ENCODE peak calls at places on chromosomes 4 and X, in eight cellular contexts. One of them, this sample, is unnamed.

GRCh38 chrX:72105436-72105835 is 26.3 kb downstream of the RTL5 start:
- DNase-seq in astrocyte: no peak
- DNase-seq in mesendoderm: no peak
- DNase-seq in tibial artery: no peak
- DNase-seq in suprapubic skin: no peak
- DNase-seq in hepatocyte: no peak
- DNase-seq in small intestine: no peak
- DNase-seq in body of pancreas: no peak
- DNase-seq in this sample: no peak

GRCh38 chr4:10346023-10346422 is 111.2 kb downstream of the ZNF518B start:
- DNase-seq in tibial artery: no peak
- DNase-seq in small intestine: no peak
- DNase-seq in suprapubic skin: no peak
- DNase-seq in body of pancreas: no peak
- DNase-seq in mesendoderm: peak; percentile 46
- DNase-seq in astrocyte: no peak
- DNase-seq in hepatocyte: no peak
- DNase-seq in this sample: no peak

GRCh38 chr4:155966171-155966570 is 12.5 kb upstream of the CTSO start:
- DNase-seq in body of pancreas: no peak
- DNase-seq in hepatocyte: no peak
- DNase-seq in astrocyte: no peak
- DNase-seq in small intestine: no peak
- DNase-seq in tibial artery: no peak
- DNase-seq in suprapubic skin: no peak
- DNase-seq in mesendoderm: no peak
- DNase-seq in this sample: no peak

GRCh38 chr4:185343726-185344581 is 51.8 kb downstream of the LRP2BP start:
- DNase-seq in suprapubic skin: no peak
- DNase-seq in astrocyte: peak; percentile 60
- DNase-seq in body of pancreas: no peak
- DNase-seq in hepatocyte: peak; percentile 10
- DNase-seq in mesendoderm: no peak
- DNase-seq in tibial artery: peak; percentile 21
- DNase-seq in small intestine: no peak
- DNase-seq in this sample: no peak

GRCh38 chrX:100926453-100926852 is 2.3 kb downstream of the XKRX start:
- DNase-seq in tibial artery: no peak
- DNase-seq in hepatocyte: no peak
- DNase-seq in mesendoderm: no peak
- DNase-seq in suprapubic skin: no peak
- DNase-seq in small intestine: no peak
- DNase-seq in astrocyte: no peak
- DNase-seq in body of pancreas: no peak
- DNase-seq in this sample: no peak

GRCh38 chrX:143768976-143769375 is 48.4 kb upstream of the SPANXN2 start:
- DNase-seq in body of pancreas: no peak
- DNase-seq in mesendoderm: no peak
- DNase-seq in tibial artery: no peak
- DNase-seq in astrocyte: no peak
- DNase-seq in suprapubic skin: no peak
- DNase-seq in hepatocyte: no peak
- DNase-seq in small intestine: no peak
- DNase-seq in this sample: no peak

GRCh38 chrX:41480508-41481260 is 33.5 kb downstream of the NYX start:
- DNase-seq in hepatocyte: no peak
- DNase-seq in small intestine: peak; percentile 61
- DNase-seq in suprapubic skin: no peak
- DNase-seq in astrocyte: no peak
- DNase-seq in mesendoderm: no peak
- DNase-seq in tibial artery: no peak
- DNase-seq in body of pancreas: no peak
- DNase-seq in this sample: no peak

GRCh38 chr4:10181745-10182445 is 65.3 kb upstream of the WDR1 start:
- DNase-seq in hepatocyte: no peak
- DNase-seq in tibial artery: no peak
- DNase-seq in astrocyte: no peak
- DNase-seq in suprapubic skin: no peak
- DNase-seq in mesendoderm: no peak
- DNase-seq in small intestine: no peak
- DNase-seq in body of pancreas: no peak
- DNase-seq in this sample: no peak

GRCh38 chr4:145954924-145955339 is 16.3 kb upstream of the ZNF827 start:
- DNase-seq in tibial artery: no peak
- DNase-seq in small intestine: peak; percentile 90
- DNase-seq in suprapubic skin: no peak
- DNase-seq in astrocyte: peak; percentile 98
- DNase-seq in mesendoderm: no peak
- DNase-seq in hepatocyte: peak; percentile 47
- DNase-seq in body of pancreas: peak; percentile 68
- DNase-seq in this sample: peak; percentile 48

GRCh38 chr4:141815646-141816045 is 179.3 kb downstream of the IL15 start:
- DNase-seq in body of pancreas: no peak
- DNase-seq in mesendoderm: no peak
- DNase-seq in tibial artery: no peak
- DNase-seq in small intestine: no peak
- DNase-seq in suprapubic skin: no peak
- DNase-seq in astrocyte: no peak
- DNase-seq in hepatocyte: no peak
- DNase-seq in this sample: no peak

GRCh38 chr4:37389369-37389765 is 144.8 kb downstream of the NWD2 start:
- DNase-seq in body of pancreas: no peak
- DNase-seq in mesendoderm: peak; percentile 46
- DNase-seq in suprapubic skin: no peak
- DNase-seq in hepatocyte: no peak
- DNase-seq in astrocyte: no peak
- DNase-seq in tibial artery: no peak
- DNase-seq in small intestine: no peak
- DNase-seq in this sample: no peak

GRCh38 chr4:87543835-87544461 is 14.8 kb upstream of the SPARCL1 start:
- DNase-seq in astrocyte: peak; percentile 33
- DNase-seq in body of pancreas: no peak
- DNase-seq in hepatocyte: peak; percentile 61
- DNase-seq in small intestine: peak; percentile 11
- DNase-seq in suprapubic skin: no peak
- DNase-seq in tibial artery: peak; percentile 35
- DNase-seq in mesendoderm: peak; percentile 70
- DNase-seq in this sample: peak; percentile 68

GRCh38 chr4:56990109-56990508 is 11.4 kb downstream of the POLR2B start:
- DNase-seq in body of pancreas: no peak
- DNase-seq in suprapubic skin: no peak
- DNase-seq in mesendoderm: peak; percentile 48
- DNase-seq in astrocyte: peak; percentile 62
- DNase-seq in hepatocyte: no peak
- DNase-seq in small intestine: no peak
- DNase-seq in tibial artery: no peak
- DNase-seq in this sample: peak; percentile 48

GRCh38 chr4:37904824-37905223 is 13.9 kb downstream of the TBC1D1 start:
- DNase-seq in hepatocyte: no peak
- DNase-seq in astrocyte: no peak
- DNase-seq in tibial artery: no peak
- DNase-seq in small intestine: no peak
- DNase-seq in suprapubic skin: no peak
- DNase-seq in body of pancreas: no peak
- DNase-seq in mesendoderm: no peak
- DNase-seq in this sample: no peak

GRCh38 chr4:134326866-134327265 is 125.3 kb upstream of the PABPC4L start:
- DNase-seq in body of pancreas: no peak
- DNase-seq in hepatocyte: no peak
- DNase-seq in astrocyte: no peak
- DNase-seq in tibial artery: no peak
- DNase-seq in small intestine: no peak
- DNase-seq in suprapubic skin: no peak
- DNase-seq in mesendoderm: no peak
- DNase-seq in this sample: no peak

GRCh38 chrX:8179653-8180052 is 8.6 kb upstream of the VCX2 start:
- DNase-seq in body of pancreas: no peak
- DNase-seq in astrocyte: no peak
- DNase-seq in hepatocyte: no peak
- DNase-seq in suprapubic skin: no peak
- DNase-seq in tibial artery: no peak
- DNase-seq in mesendoderm: no peak
- DNase-seq in small intestine: no peak
- DNase-seq in this sample: no peak

GRCh38 chrX:74325130-74326059 is 21.4 kb downstream of the ZCCHC13 start:
- DNase-seq in body of pancreas: no peak
- DNase-seq in astrocyte: no peak
- DNase-seq in mesendoderm: peak; percentile 93
- DNase-seq in suprapubic skin: no peak
- DNase-seq in small intestine: peak; percentile 0
- DNase-seq in tibial artery: no peak
- DNase-seq in hepatocyte: no peak
- DNase-seq in this sample: no peak

GRCh38 chrX:65392284-65392683 is 142.3 kb downstream of the LAS1L start:
- DNase-seq in astrocyte: no peak
- DNase-seq in hepatocyte: no peak
- DNase-seq in suprapubic skin: no peak
- DNase-seq in tibial artery: no peak
- DNase-seq in small intestine: no peak
- DNase-seq in mesendoderm: no peak
- DNase-seq in body of pancreas: no peak
- DNase-seq in this sample: no peak

GRCh38 chrX:76279007-76279406 is 106.1 kb downstream of the PBDC1 start:
- DNase-seq in tibial artery: peak; percentile 24
- DNase-seq in hepatocyte: peak; percentile 52
- DNase-seq in mesendoderm: peak; percentile 76
- DNase-seq in small intestine: peak; percentile 18
- DNase-seq in body of pancreas: peak; percentile 30
- DNase-seq in suprapubic skin: no peak
- DNase-seq in astrocyte: peak; percentile 9
- DNase-seq in this sample: peak; percentile 65

GRCh38 chrX:13093489-13094140 is 49.2 kb upstream of the FAM9C start:
- DNase-seq in body of pancreas: no peak
- DNase-seq in suprapubic skin: no peak
- DNase-seq in tibial artery: no peak
- DNase-seq in mesendoderm: no peak
- DNase-seq in hepatocyte: no peak
- DNase-seq in astrocyte: no peak
- DNase-seq in small intestine: no peak
- DNase-seq in this sample: no peak
- H3K4me1 ChIP-seq in body of pancreas: peaks cover 26% of the 10 kb centered on the region
- H3K4me1 ChIP-seq in suprapubic skin: peaks cover 19% of the 10 kb centered on the region
- H3K4me1 ChIP-seq in tibial artery: no peaks in the 10 kb centered on the region
- H3K4me1 ChIP-seq in mesendoderm: no peaks in the 10 kb centered on the region
- H3K4me1 ChIP-seq in hepatocyte: peaks cover 35% of the 10 kb centered on the region
- H3K4me1 ChIP-seq in astrocyte: no peaks in the 10 kb centered on the region
- H3K4me1 ChIP-seq in small intestine: no peaks in the 10 kb centered on the region
- H3K4me1 ChIP-seq in this sample: peaks cover 24% of the 10 kb centered on the region

GRCh38 chr4:8606966-8607365 is 14.4 kb downstream of the CPZ start:
- DNase-seq in body of pancreas: no peak
- DNase-seq in astrocyte: no peak
- DNase-seq in small intestine: no peak
- DNase-seq in tibial artery: no peak
- DNase-seq in mesendoderm: no peak
- DNase-seq in suprapubic skin: no peak
- DNase-seq in hepatocyte: no peak
- DNase-seq in this sample: no peak

GRCh38 chr4:8608714-8609391 is 16.3 kb downstream of the CPZ start:
- DNase-seq in astrocyte: no peak
- DNase-seq in small intestine: no peak
- DNase-seq in tibial artery: no peak
- DNase-seq in suprapubic skin: no peak
- DNase-seq in hepatocyte: no peak
- DNase-seq in mesendoderm: no peak
- DNase-seq in body of pancreas: no peak
- DNase-seq in this sample: no peak

GRCh38 chr4:8605289-8605688 is 12.7 kb downstream of the CPZ start:
- DNase-seq in astrocyte: no peak
- DNase-seq in small intestine: no peak
- DNase-seq in mesendoderm: no peak
- DNase-seq in body of pancreas: no peak
- DNase-seq in suprapubic skin: no peak
- DNase-seq in tibial artery: no peak
- DNase-seq in hepatocyte: no peak
- DNase-seq in this sample: no peak

GRCh38 chr4:8607603-8608481 is 15.3 kb downstream of the CPZ start:
- DNase-seq in tibial artery: no peak
- DNase-seq in small intestine: no peak
- DNase-seq in suprapubic skin: no peak
- DNase-seq in astrocyte: no peak
- DNase-seq in hepatocyte: peak; percentile 53
- DNase-seq in body of pancreas: peak; percentile 35
- DNase-seq in mesendoderm: peak; percentile 62
- DNase-seq in this sample: peak; percentile 63

GRCh38 chr4:8606476-8606875 is 13.9 kb downstream of the CPZ start:
- DNase-seq in astrocyte: no peak
- DNase-seq in tibial artery: no peak
- DNase-seq in body of pancreas: no peak
- DNase-seq in suprapubic skin: no peak
- DNase-seq in hepatocyte: no peak
- DNase-seq in small intestine: no peak
- DNase-seq in mesendoderm: no peak
- DNase-seq in this sample: no peak
- H3K27me3 ChIP-seq in astrocyte: peaks cover 3% of the 10 kb centered on the region
- H3K27me3 ChIP-seq in tibial artery: peaks cover 32% of the 10 kb centered on the region
- H3K27me3 ChIP-seq in body of pancreas: peaks cover 7% of the 10 kb centered on the region
- H3K27me3 ChIP-seq in suprapubic skin: peaks cover 17% of the 10 kb centered on the region
- H3K27me3 ChIP-seq in hepatocyte: no peaks in the 10 kb centered on the region
- H3K27me3 ChIP-seq in small intestine: no peaks in the 10 kb centered on the region
- H3K27me3 ChIP-seq in mesendoderm: no peaks in the 10 kb centered on the region
- H3K27me3 ChIP-seq in this sample: peaks cover 4% of the 10 kb centered on the region

GRCh38 chr4:118814054-118814453 is 21.9 kb downstream of the SEC24D start:
- DNase-seq in astrocyte: no peak
- DNase-seq in mesendoderm: no peak
- DNase-seq in body of pancreas: no peak
- DNase-seq in small intestine: no peak
- DNase-seq in hepatocyte: no peak
- DNase-seq in tibial artery: no peak
- DNase-seq in suprapubic skin: no peak
- DNase-seq in this sample: no peak
- H3K36me3 ChIP-seq in astrocyte: peaks cover 78% of the 10 kb centered on the region
- H3K36me3 ChIP-seq in mesendoderm: peaks cover 12% of the 10 kb centered on the region
- H3K36me3 ChIP-seq in body of pancreas: no peaks in the 10 kb centered on the region
- H3K36me3 ChIP-seq in small intestine: peaks cover 25% of the 10 kb centered on the region
- H3K36me3 ChIP-seq in hepatocyte: peaks cover 2% of the 10 kb centered on the region
- H3K36me3 ChIP-seq in tibial artery: peaks cover 59% of the 10 kb centered on the region
- H3K36me3 ChIP-seq in suprapubic skin: peaks cover 59% of the 10 kb centered on the region
- H3K36me3 ChIP-seq in this sample: peaks cover 88% of the 10 kb centered on the region

DNA sequence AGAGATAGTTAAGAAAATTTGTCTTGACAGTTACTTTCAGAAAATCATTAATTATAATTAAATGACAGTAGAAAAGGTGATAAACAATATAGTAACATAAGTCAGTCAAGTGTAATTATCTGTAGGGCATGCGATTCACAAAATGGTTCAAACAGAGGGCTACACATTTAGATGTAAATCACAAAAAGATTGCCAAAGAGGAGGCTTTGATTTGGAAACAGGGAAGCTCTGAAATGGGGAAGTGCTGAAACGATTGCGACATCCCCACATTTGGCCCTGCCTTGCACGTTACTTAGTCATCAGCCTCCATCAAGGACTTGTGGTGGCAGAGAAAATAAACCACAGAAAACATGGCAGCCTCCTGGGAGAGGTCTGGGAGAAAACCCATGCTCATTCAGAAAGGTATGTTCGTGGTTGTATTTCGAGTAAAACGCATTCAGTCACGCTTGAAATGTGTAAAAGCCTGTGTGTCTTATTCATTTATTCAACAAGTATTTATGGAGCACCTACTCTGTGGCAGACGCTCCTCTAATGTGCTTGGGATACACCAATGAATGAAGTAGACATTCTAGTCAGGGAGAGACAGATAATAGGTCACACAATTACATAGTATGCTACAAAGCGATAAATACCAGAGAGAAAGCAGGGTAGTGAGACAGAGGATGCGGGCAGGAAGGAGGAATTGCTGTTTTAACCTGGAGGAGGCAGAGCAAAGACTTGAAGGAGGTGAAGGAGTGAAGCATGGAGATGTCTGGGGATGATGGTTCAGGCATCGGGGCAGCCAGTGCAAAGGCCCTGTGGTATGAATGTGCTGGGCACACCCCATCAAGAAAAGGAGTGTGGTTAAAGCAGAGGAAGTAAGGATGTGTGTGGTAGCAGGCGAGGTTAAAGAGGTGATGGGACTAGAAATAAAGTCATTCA is 7.8 kb downstream of the RBM47 start:
- DNase-seq in small intestine: peak; percentile 65
- DNase-seq in mesendoderm: peak; percentile 91
- DNase-seq in astrocyte: peak; percentile 100
- DNase-seq in suprapubic skin: peak; percentile 88
- DNase-seq in tibial artery: peak; percentile 86
- DNase-seq in hepatocyte: peak; percentile 79
- DNase-seq in body of pancreas: peak; percentile 83
- DNase-seq in this sample: peak; percentile 99
- H3K4me1 ChIP-seq in small intestine: no peaks in the 10 kb centered on the region
- H3K4me1 ChIP-seq in mesendoderm: peaks cover 9% of the 10 kb centered on the region
- H3K4me1 ChIP-seq in astrocyte: peaks cover 17% of the 10 kb centered on the region
- H3K4me1 ChIP-seq in suprapubic skin: peaks cover 30% of the 10 kb centered on the region
- H3K4me1 ChIP-seq in tibial artery: no peaks in the 10 kb centered on the region
- H3K4me1 ChIP-seq in hepatocyte: no peaks in the 10 kb centered on the region
- H3K4me1 ChIP-seq in body of pancreas: peaks cover 45% of the 10 kb centered on the region
- H3K4me1 ChIP-seq in this sample: peaks cover 13% of the 10 kb centered on the region